ENCODE peak calls at places on chromosomes 2 and 18, in seven cellular contexts. V, B, T, U, W, D and Y are unnamed samples.

GRCh38 chr2:169765523-169765922 is 31.9 kb downstream of the KLHL23 start:
- DNase-seq in T (no peak), W (no peak), U (no peak), V (no peak), D (no peak), B (no peak), Y (no peak)

GRCh38 chr18:435940-436339 is 64.6 kb downstream of the COLEC12 start:
- DNase-seq in B (no peak), D (no peak), U (no peak), T (peak), V (no peak), W (no peak), Y (no peak)

GRCh38 chr2:64629329-64629781 is 24.4 kb downstream of the SERTAD2 start:
- DNase-seq in D (no peak), T (no peak), W (no peak), B (no peak), V (no peak), U (no peak), Y (no peak)

GRCh38 chr2:239767016-239767905 is 257.9 kb downstream of the NDUFA10 start:
- DNase-seq in W (no peak), T (no peak), D (no peak), B (no peak), V (no peak), U (no peak), Y (no peak)

GRCh38 chr2:28495551-28496284 is at the start of gene PLB1:
- DNase-seq in W (no peak), V (no peak), D (no peak), U (no peak), T (no peak), B (no peak), Y (no peak)

GRCh38 chr2:241991236-241991635 is 121.7 kb downstream of the RTP5 start:
- DNase-seq in U (no peak), T (no peak), D (no peak), W (no peak), V (no peak), B (no peak), Y (no peak)

GRCh38 chr2:127649684-127650040 is 3.7 kb downstream of the GPR17 start:
- DNase-seq in W (peak), U (peak), T (peak), V (peak), D (peak), B (peak), Y (peak)

GRCh38 chr18:76889086-76889699 is 66.8 kb downstream of the ZNF236 start:
- DNase-seq in B (no peak), U (no peak), W (no peak), T (no peak), D (no peak), V (peak), Y (no peak)

GRCh38 chr2:12856934-12857660 is 140.4 kb downstream of the TRIB2 start:
- DNase-seq in W (no peak), U (no peak), V (no peak), D (no peak), B (no peak), T (no peak), Y (peak)

GRCh38 chr2:3493610-3493997 is 25.7 kb downstream of the ADI1 start:
- DNase-seq in W (no peak), B (peak), U (no peak), T (no peak), V (peak), D (no peak), Y (no peak)

GRCh38 chr18:55310044-55310676 is 277.8 kb downstream of the TCF4 start:
- DNase-seq in T (no peak), V (no peak), U (no peak), D (no peak), W (no peak), B (no peak), Y (no peak)

GRCh38 chr18:75249192-75249551 is 38.6 kb downstream of the TSHZ1 start:
- DNase-seq in B (no peak), D (no peak), V (no peak), T (no peak), U (no peak), W (no peak), Y (no peak)

GRCh38 chr2:228545041-228545440 is 363.6 kb upstream of the SPHKAP start:
- DNase-seq in T (no peak), U (no peak), W (no peak), B (no peak), V (no peak), D (no peak), Y (no peak)

GRCh38 chr2:160354677-160355076 is 138.9 kb downstream of the RBMS1 start:
- DNase-seq in D (no peak), B (no peak), U (no peak), V (no peak), W (no peak), T (no peak), Y (no peak)

GRCh38 chr18:50982802-50983179 is 15.0 kb downstream of the ELAC1 start:
- DNase-seq in T (no peak), U (no peak), V (no peak), D (no peak), B (no peak), W (no peak), Y (peak)

GRCh38 chr2:37377187-37377532 is 32.7 kb downstream of the QPCT start:
- DNase-seq in V (no peak), T (no peak), W (no peak), D (no peak), B (no peak), U (no peak), Y (no peak)

GRCh38 chr2:67760995-67761394 is 301.8 kb downstream of the C1D start:
- DNase-seq in D (no peak), T (no peak), W (no peak), B (no peak), V (peak), U (no peak), Y (no peak)

GRCh38 chr2:66301073-66301766 is 133.7 kb upstream of the MEIS1 start:
- DNase-seq in U (no peak), T (no peak), W (no peak), D (no peak), B (peak), V (no peak), Y (no peak)

GRCh38 chr18:68507781-68508180 is 207.1 kb downstream of the TMX3 start:
- DNase-seq in B (no peak), T (no peak), U (no peak), W (no peak), D (no peak), V (no peak), Y (no peak)

GRCh38 chr2:109385506-109385905 is 228.3 kb downstream of the SEPTIN10 start:
- DNase-seq in D (no peak), T (no peak), V (no peak), B (no peak), W (no peak), U (no peak), Y (no peak)

GRCh38 chr2:11342561-11343343 is 1.7 kb downstream of the ROCK2 start:
- DNase-seq in D (no peak), T (no peak), B (peak), W (no peak), U (no peak), V (peak), Y (no peak)

GRCh38 chr2:238784671-238785527 is 63.0 kb upstream of the TWIST2 start:
- DNase-seq in V (peak), W (peak), D (peak), B (no peak), U (peak), T (peak), Y (peak)

GRCh38 chr18:23669804-23670203 is 7.1 kb upstream of the ANKRD29 start:
- DNase-seq in W (no peak), V (no peak), T (no peak), U (no peak), B (no peak), D (no peak), Y (no peak)

GRCh38 chr2:220226541-220226940 is 599.1 kb downstream of the SLC4A3 start:
- DNase-seq in V (no peak), U (no peak), D (no peak), B (no peak), W (no peak), T (no peak), Y (no peak)

GRCh38 chr2:234290671-234291070 is 206.2 kb downstream of the ARL4C start:
- DNase-seq in B (no peak), V (no peak), W (no peak), T (no peak), D (peak), U (peak), Y (no peak)

GRCh38 chr2:118102433-118103082 is 14.3 kb downstream of the INSIG2 start:
- DNase-seq in B (no peak), W (no peak), V (no peak), U (no peak), T (no peak), D (no peak), Y (no peak)

GRCh38 chr18:42182728-42183700 is 228.0 kb downstream of the PIK3C3 start:
- DNase-seq in B (no peak), T (no peak), D (no peak), U (no peak), V (no peak), W (no peak), Y (no peak)

GRCh38 chr2:145807978-145808377 is 1288.1 kb upstream of the ZEB2 start:
- DNase-seq in U (no peak), W (no peak), T (no peak), B (no peak), V (no peak), D (no peak), Y (no peak)